ENCODE peak calls at places on chromosomes 2 and 18, in ten cellular contexts. One of them, this sample, is unnamed.

GRCh38 chr2:38443021-38443541 is 66.0 kb upstream of the ATL2 start:
- DNase-seq in iris pigment epithelial cell: peak; percentile 54
- DNase-seq in NT2/D1: no peak
- DNase-seq in SK-N-DZ: peak; percentile 44
- DNase-seq in NCI-H2081: no peak
- DNase-seq in left kidney: no peak
- DNase-seq in small intestine: no peak
- DNase-seq in AG08395: no peak
- DNase-seq in HAP-1: no peak
- DNase-seq in MV-4-11: no peak
- DNase-seq in this sample: no peak

GRCh38 chr18:45838302-45839070 is 13.0 kb downstream of the SIGLEC15 start:
- DNase-seq in small intestine: peak; percentile 28
- DNase-seq in NT2/D1: no peak
- DNase-seq in NCI-H2081: no peak
- DNase-seq in MV-4-11: no peak
- DNase-seq in left kidney: peak; percentile 67
- DNase-seq in SK-N-DZ: no peak
- DNase-seq in iris pigment epithelial cell: no peak
- DNase-seq in AG08395: no peak
- DNase-seq in HAP-1: no peak
- DNase-seq in this sample: no peak

GRCh38 chr2:202491514-202491913 is 115.4 kb downstream of the BMPR2 start:
- DNase-seq in MV-4-11: no peak
- DNase-seq in AG08395: no peak
- DNase-seq in NT2/D1: no peak
- DNase-seq in iris pigment epithelial cell: no peak
- DNase-seq in SK-N-DZ: no peak
- DNase-seq in HAP-1: no peak
- DNase-seq in NCI-H2081: no peak
- DNase-seq in left kidney: no peak
- DNase-seq in small intestine: no peak
- DNase-seq in this sample: no peak

GRCh38 chr2:168722592-168722991 is 79.8 kb upstream of the NOSTRIN start:
- DNase-seq in AG08395: peak; percentile 30
- DNase-seq in HAP-1: no peak
- DNase-seq in MV-4-11: no peak
- DNase-seq in iris pigment epithelial cell: peak; percentile 63
- DNase-seq in small intestine: no peak
- DNase-seq in left kidney: peak; percentile 71
- DNase-seq in SK-N-DZ: no peak
- DNase-seq in NT2/D1: no peak
- DNase-seq in NCI-H2081: no peak
- DNase-seq in this sample: no peak

GRCh38 chr2:181456660-181457120 is 496 bp upstream of the ITGA4 start:
- DNase-seq in left kidney: peak; percentile 71
- DNase-seq in NCI-H2081: no peak
- DNase-seq in NT2/D1: peak; percentile 9
- DNase-seq in MV-4-11: peak; percentile 94
- DNase-seq in AG08395: peak; percentile 6
- DNase-seq in small intestine: peak; percentile 63
- DNase-seq in SK-N-DZ: peak; percentile 60
- DNase-seq in HAP-1: peak; percentile 36
- DNase-seq in iris pigment epithelial cell: peak; percentile 51
- DNase-seq in this sample: no peak

GRCh38 chr2:102304711-102305591 is 6.4 kb upstream of the IL1RL1 start:
- DNase-seq in NCI-H2081: no peak
- DNase-seq in iris pigment epithelial cell: no peak
- DNase-seq in MV-4-11: no peak
- DNase-seq in small intestine: no peak
- DNase-seq in SK-N-DZ: no peak
- DNase-seq in NT2/D1: no peak
- DNase-seq in HAP-1: no peak
- DNase-seq in AG08395: no peak
- DNase-seq in left kidney: no peak
- DNase-seq in this sample: no peak

GRCh38 chr2:11744631-11745394 is 1.6 kb upstream of the LPIN1 start:
- DNase-seq in HAP-1: peak; percentile 8
- DNase-seq in AG08395: no peak
- DNase-seq in MV-4-11: peak; percentile 6
- DNase-seq in left kidney: peak; percentile 81
- DNase-seq in NT2/D1: peak; percentile 59
- DNase-seq in NCI-H2081: no peak
- DNase-seq in small intestine: peak; percentile 13
- DNase-seq in SK-N-DZ: peak; percentile 77
- DNase-seq in iris pigment epithelial cell: peak; percentile 76
- DNase-seq in this sample: no peak

GRCh38 chr2:167215595-167215994 is 327.3 kb downstream of the XIRP2 start:
- DNase-seq in HAP-1: no peak
- DNase-seq in iris pigment epithelial cell: no peak
- DNase-seq in SK-N-DZ: no peak
- DNase-seq in MV-4-11: no peak
- DNase-seq in small intestine: no peak
- DNase-seq in AG08395: no peak
- DNase-seq in NCI-H2081: no peak
- DNase-seq in NT2/D1: no peak
- DNase-seq in left kidney: no peak
- DNase-seq in this sample: no peak

GRCh38 chr2:132971310-132972061 is 301.5 kb upstream of the LYPD1 start:
- DNase-seq in HAP-1: no peak
- DNase-seq in NT2/D1: no peak
- DNase-seq in AG08395: no peak
- DNase-seq in MV-4-11: peak; percentile 71
- DNase-seq in SK-N-DZ: no peak
- DNase-seq in left kidney: no peak
- DNase-seq in small intestine: no peak
- DNase-seq in iris pigment epithelial cell: no peak
- DNase-seq in NCI-H2081: no peak
- DNase-seq in this sample: no peak

GRCh38 chr2:212156114-212156513 is 382.5 kb downstream of the ERBB4 start:
- DNase-seq in AG08395: no peak
- DNase-seq in HAP-1: no peak
- DNase-seq in NT2/D1: no peak
- DNase-seq in left kidney: no peak
- DNase-seq in NCI-H2081: no peak
- DNase-seq in iris pigment epithelial cell: no peak
- DNase-seq in MV-4-11: no peak
- DNase-seq in small intestine: no peak
- DNase-seq in SK-N-DZ: no peak
- DNase-seq in this sample: no peak

GRCh38 chr2:128306081-128306930 is 12.4 kb downstream of the HS6ST1 start:
- DNase-seq in NCI-H2081: peak; percentile 66
- DNase-seq in SK-N-DZ: peak; percentile 59
- DNase-seq in AG08395: peak; percentile 95
- DNase-seq in small intestine: no peak
- DNase-seq in left kidney: peak; percentile 88
- DNase-seq in NT2/D1: no peak
- DNase-seq in HAP-1: no peak
- DNase-seq in MV-4-11: no peak
- DNase-seq in iris pigment epithelial cell: peak; percentile 98
- DNase-seq in this sample: no peak

GRCh38 chr2:21165350-21165749 is 41.6 kb downstream of the TDRD15 start:
- DNase-seq in MV-4-11: no peak
- DNase-seq in SK-N-DZ: no peak
- DNase-seq in NT2/D1: no peak
- DNase-seq in left kidney: no peak
- DNase-seq in NCI-H2081: no peak
- DNase-seq in AG08395: no peak
- DNase-seq in iris pigment epithelial cell: peak; percentile 4
- DNase-seq in small intestine: no peak
- DNase-seq in HAP-1: no peak
- DNase-seq in this sample: no peak

GRCh38 chr2:237432484-237433092 is 18.6 kb upstream of the COL6A3 start:
- DNase-seq in HAP-1: no peak
- DNase-seq in left kidney: no peak
- DNase-seq in SK-N-DZ: no peak
- DNase-seq in NCI-H2081: no peak
- DNase-seq in NT2/D1: no peak
- DNase-seq in MV-4-11: no peak
- DNase-seq in iris pigment epithelial cell: peak; percentile 81
- DNase-seq in small intestine: peak; percentile 14
- DNase-seq in AG08395: peak; percentile 86
- DNase-seq in this sample: no peak

GRCh38 chr2:9108210-9108967 is 98.2 kb upstream of the ASAP2 start:
- DNase-seq in left kidney: peak; percentile 53
- DNase-seq in NT2/D1: no peak
- DNase-seq in NCI-H2081: peak; percentile 61
- DNase-seq in HAP-1: no peak
- DNase-seq in MV-4-11: no peak
- DNase-seq in SK-N-DZ: peak; percentile 40
- DNase-seq in AG08395: no peak
- DNase-seq in iris pigment epithelial cell: no peak
- DNase-seq in small intestine: no peak
- DNase-seq in this sample: no peak

GRCh38 chr2:239275871-239276812 is 124.7 kb downstream of the HDAC4 start:
- DNase-seq in iris pigment epithelial cell: no peak
- DNase-seq in left kidney: peak; percentile 35
- DNase-seq in NT2/D1: no peak
- DNase-seq in small intestine: no peak
- DNase-seq in NCI-H2081: no peak
- DNase-seq in MV-4-11: no peak
- DNase-seq in SK-N-DZ: peak; percentile 82
- DNase-seq in AG08395: peak; percentile 86
- DNase-seq in HAP-1: no peak
- DNase-seq in this sample: peak; percentile 65

GRCh38 chr18:8552151-8552550 is 57.1 kb upstream of the RAB12 start:
- DNase-seq in iris pigment epithelial cell: no peak
- DNase-seq in SK-N-DZ: no peak
- DNase-seq in HAP-1: no peak
- DNase-seq in NT2/D1: no peak
- DNase-seq in left kidney: no peak
- DNase-seq in small intestine: no peak
- DNase-seq in AG08395: no peak
- DNase-seq in NCI-H2081: no peak
- DNase-seq in MV-4-11: no peak
- DNase-seq in this sample: no peak

GRCh38 chr2:96594701-96595152 is 43.4 kb downstream of the KANSL3 start:
- DNase-seq in NT2/D1: no peak
- DNase-seq in iris pigment epithelial cell: no peak
- DNase-seq in NCI-H2081: no peak
- DNase-seq in SK-N-DZ: no peak
- DNase-seq in small intestine: peak; percentile 45
- DNase-seq in AG08395: no peak
- DNase-seq in MV-4-11: no peak
- DNase-seq in HAP-1: no peak
- DNase-seq in left kidney: no peak
- DNase-seq in this sample: no peak

GRCh38 chr2:233849607-233850271 is 4.6 kb downstream of the HJURP start:
- DNase-seq in HAP-1: no peak
- DNase-seq in left kidney: no peak
- DNase-seq in NT2/D1: no peak
- DNase-seq in iris pigment epithelial cell: no peak
- DNase-seq in AG08395: no peak
- DNase-seq in MV-4-11: no peak
- DNase-seq in NCI-H2081: no peak
- DNase-seq in SK-N-DZ: no peak
- DNase-seq in small intestine: no peak
- DNase-seq in this sample: no peak

GRCh38 chr2:24919100-24919976 is 699 bp downstream of the ADCY3 start:
- DNase-seq in iris pigment epithelial cell: peak; percentile 20
- DNase-seq in NCI-H2081: no peak
- DNase-seq in small intestine: peak; percentile 45
- DNase-seq in NT2/D1: no peak
- DNase-seq in left kidney: peak; percentile 56
- DNase-seq in MV-4-11: no peak
- DNase-seq in HAP-1: peak; percentile 20
- DNase-seq in AG08395: peak; percentile 38
- DNase-seq in SK-N-DZ: no peak
- DNase-seq in this sample: no peak

GRCh38 chr2:86025229-86025820 is 80.4 kb downstream of the POLR1A start:
- DNase-seq in left kidney: no peak
- DNase-seq in iris pigment epithelial cell: peak; percentile 15
- DNase-seq in NCI-H2081: no peak
- DNase-seq in SK-N-DZ: no peak
- DNase-seq in NT2/D1: no peak
- DNase-seq in MV-4-11: no peak
- DNase-seq in small intestine: no peak
- DNase-seq in AG08395: peak; percentile 19
- DNase-seq in HAP-1: no peak
- DNase-seq in this sample: no peak

GRCh38 chr2:159637988-159638501 is 21.7 kb upstream of the BAZ2B start:
- DNase-seq in MV-4-11: no peak
- DNase-seq in NCI-H2081: no peak
- DNase-seq in AG08395: peak; percentile 35
- DNase-seq in left kidney: no peak
- DNase-seq in small intestine: no peak
- DNase-seq in NT2/D1: no peak
- DNase-seq in iris pigment epithelial cell: peak; percentile 96
- DNase-seq in SK-N-DZ: no peak
- DNase-seq in HAP-1: no peak
- DNase-seq in this sample: no peak

GRCh38 chr2:217641987-217642386 is 360.8 kb downstream of the TNS1 start:
- DNase-seq in iris pigment epithelial cell: no peak
- DNase-seq in AG08395: no peak
- DNase-seq in small intestine: no peak
- DNase-seq in NT2/D1: no peak
- DNase-seq in MV-4-11: no peak
- DNase-seq in left kidney: no peak
- DNase-seq in NCI-H2081: no peak
- DNase-seq in HAP-1: no peak
- DNase-seq in SK-N-DZ: no peak
- DNase-seq in this sample: no peak

GRCh38 chr2:71879509-71880184 is 268.0 kb downstream of the CYP26B1 start:
- DNase-seq in NCI-H2081: no peak
- DNase-seq in SK-N-DZ: no peak
- DNase-seq in MV-4-11: no peak
- DNase-seq in left kidney: no peak
- DNase-seq in AG08395: no peak
- DNase-seq in HAP-1: no peak
- DNase-seq in iris pigment epithelial cell: no peak
- DNase-seq in NT2/D1: no peak
- DNase-seq in small intestine: no peak
- DNase-seq in this sample: peak; percentile 43

GRCh38 chr2:10327896-10328666 is 25.4 kb downstream of the HPCAL1 start:
- DNase-seq in iris pigment epithelial cell: no peak
- DNase-seq in SK-N-DZ: no peak
- DNase-seq in MV-4-11: no peak
- DNase-seq in left kidney: no peak
- DNase-seq in HAP-1: no peak
- DNase-seq in NT2/D1: no peak
- DNase-seq in AG08395: no peak
- DNase-seq in NCI-H2081: peak; percentile 31
- DNase-seq in small intestine: peak; percentile 79
- DNase-seq in this sample: no peak

GRCh38 chr2:177758591-177759371 is 313.8 kb downstream of the PDE11A start:
- DNase-seq in HAP-1: peak; percentile 76
- DNase-seq in small intestine: peak; percentile 8
- DNase-seq in SK-N-DZ: peak; percentile 81
- DNase-seq in AG08395: peak; percentile 19
- DNase-seq in NT2/D1: peak; percentile 56
- DNase-seq in left kidney: peak; percentile 90
- DNase-seq in NCI-H2081: peak; percentile 54
- DNase-seq in MV-4-11: no peak
- DNase-seq in iris pigment epithelial cell: peak; percentile 47
- DNase-seq in this sample: peak; percentile 58

GRCh38 chr2:39451954-39452353 is 14.9 kb upstream of the MAP4K3 start:
- DNase-seq in small intestine: no peak
- DNase-seq in NT2/D1: no peak
- DNase-seq in NCI-H2081: no peak
- DNase-seq in MV-4-11: no peak
- DNase-seq in SK-N-DZ: no peak
- DNase-seq in iris pigment epithelial cell: no peak
- DNase-seq in left kidney: no peak
- DNase-seq in HAP-1: no peak
- DNase-seq in AG08395: no peak
- DNase-seq in this sample: no peak

GRCh38 chr18:13635046-13635445 is 91.3 kb downstream of the FAM210A start:
- DNase-seq in SK-N-DZ: no peak
- DNase-seq in left kidney: no peak
- DNase-seq in HAP-1: no peak
- DNase-seq in NT2/D1: no peak
- DNase-seq in iris pigment epithelial cell: no peak
- DNase-seq in NCI-H2081: no peak
- DNase-seq in small intestine: no peak
- DNase-seq in AG08395: no peak
- DNase-seq in MV-4-11: no peak
- DNase-seq in this sample: peak; percentile 71

GRCh38 chr2:147297820-147298219 is 547.0 kb upstream of the ACVR2A start:
- DNase-seq in NCI-H2081: no peak
- DNase-seq in iris pigment epithelial cell: no peak
- DNase-seq in SK-N-DZ: no peak
- DNase-seq in MV-4-11: no peak
- DNase-seq in left kidney: no peak
- DNase-seq in NT2/D1: no peak
- DNase-seq in AG08395: no peak
- DNase-seq in HAP-1: no peak
- DNase-seq in small intestine: no peak
- DNase-seq in this sample: no peak

This sample was measured in head of caudate nucleus.